ENCODE peak calls at places on chromosomes 13 and 19, in four cellular contexts. One of them, this sample, is unnamed.

GRCh38 chr13:105991622-105992254 is 543.7 kb downstream of the EFNB2 start:
- DNase-seq in sigmoid colon: no peak
- DNase-seq in HCT116: no peak
- DNase-seq in GM12891: no peak
- DNase-seq in this sample: no peak

GRCh38 chr19:42270346-42271044 is 1.4 kb downstream of the CIC start:
- DNase-seq in sigmoid colon: peak; percentile 92
- DNase-seq in HCT116: no peak
- DNase-seq in GM12891: no peak
- DNase-seq in this sample: peak; percentile 90

GRCh38 chr13:34941436-34941834 is 635 bp upstream of the NBEA start:
- DNase-seq in sigmoid colon: no peak
- DNase-seq in HCT116: no peak
- DNase-seq in GM12891: no peak
- DNase-seq in this sample: no peak

GRCh38 chr19:38385804-38386257 is 2.0 kb downstream of the GGN start:
- DNase-seq in sigmoid colon: no peak
- DNase-seq in HCT116: no peak
- DNase-seq in GM12891: peak; percentile 70
- DNase-seq in this sample: no peak

GRCh38 chr19:55585658-55586339 is 5.2 kb upstream of the ZNF579 start:
- DNase-seq in sigmoid colon: peak; percentile 89
- DNase-seq in HCT116: no peak
- DNase-seq in GM12891: no peak
- DNase-seq in this sample: peak; percentile 97

GRCh38 chr13:76293346-76293745 is 592.9 kb downstream of the KCTD12 start:
- DNase-seq in sigmoid colon: no peak
- DNase-seq in HCT116: no peak
- DNase-seq in GM12891: no peak
- DNase-seq in this sample: no peak

GRCh38 chr13:39406688-39407087 is 196.3 kb downstream of the LHFPL6 start:
- DNase-seq in sigmoid colon: no peak
- DNase-seq in HCT116: no peak
- DNase-seq in GM12891: peak; percentile 5
- DNase-seq in this sample: peak; percentile 12

GRCh38 chr19:57587529-57587928 is 3.6 kb downstream of the ZIK1 start:
- DNase-seq in sigmoid colon: no peak
- DNase-seq in HCT116: no peak
- DNase-seq in GM12891: no peak
- DNase-seq in this sample: peak; percentile 97

GRCh38 chr13:98509271-98510155 is 67.4 kb downstream of the STK24 start:
- DNase-seq in sigmoid colon: no peak
- DNase-seq in HCT116: peak; percentile 63
- DNase-seq in GM12891: no peak
- DNase-seq in this sample: peak; percentile 70

GRCh38 chr13:46577656-46578589 is 25.0 kb downstream of the LRCH1 start:
- DNase-seq in sigmoid colon: peak; percentile 66
- DNase-seq in HCT116: no peak
- DNase-seq in GM12891: no peak
- DNase-seq in this sample: no peak

GRCh38 chr19:39951686-39952085 is 17.3 kb upstream of the FCGBP start:
- DNase-seq in sigmoid colon: peak; percentile 24
- DNase-seq in HCT116: no peak
- DNase-seq in GM12891: no peak
- DNase-seq in this sample: peak; percentile 44

GRCh38 chr19:46603195-46603637 is 2.1 kb downstream of the CALM3 start:
- DNase-seq in sigmoid colon: no peak
- DNase-seq in HCT116: no peak
- DNase-seq in GM12891: no peak
- DNase-seq in this sample: no peak

GRCh38 chr13:49220035-49220855 is at the start of gene MLNR:
- DNase-seq in sigmoid colon: no peak
- DNase-seq in HCT116: no peak
- DNase-seq in GM12891: peak; percentile 55
- DNase-seq in this sample: no peak

GRCh38 chr19:46408611-46409039 is 4.7 kb downstream of the CCDC8 start:
- DNase-seq in sigmoid colon: peak; percentile 93
- DNase-seq in HCT116: no peak
- DNase-seq in GM12891: no peak
- DNase-seq in this sample: no peak

GRCh38 chr19:47663435-47663910 is 49.7 kb upstream of the EHD2 start:
- DNase-seq in sigmoid colon: no peak
- DNase-seq in HCT116: no peak
- DNase-seq in GM12891: no peak
- DNase-seq in this sample: peak; percentile 30

GRCh38 chr13:75694742-75695141 is 58.6 kb downstream of the LMO7 start:
- DNase-seq in sigmoid colon: no peak
- DNase-seq in HCT116: no peak
- DNase-seq in GM12891: no peak
- DNase-seq in this sample: no peak

GRCh38 chr13:113625965-113626661 is 31.9 kb downstream of the ATP4B start:
- DNase-seq in sigmoid colon: peak; percentile 32
- DNase-seq in HCT116: no peak
- DNase-seq in GM12891: no peak
- DNase-seq in this sample: no peak

GRCh38 chr13:105838231-105838630 is 697.2 kb downstream of the EFNB2 start:
- DNase-seq in sigmoid colon: no peak
- DNase-seq in HCT116: no peak
- DNase-seq in GM12891: no peak
- DNase-seq in this sample: no peak

GRCh38 chr13:43266953-43267615 is 243.7 kb downstream of the DNAJC15 start:
- DNase-seq in sigmoid colon: no peak
- DNase-seq in HCT116: no peak
- DNase-seq in GM12891: no peak
- DNase-seq in this sample: no peak

GRCh38 chr13:80824231-80824630 is 483.3 kb upstream of the SPRY2 start:
- DNase-seq in sigmoid colon: no peak
- DNase-seq in HCT116: no peak
- DNase-seq in GM12891: no peak
- DNase-seq in this sample: no peak

GRCh38 chr13:113589961-113590339 is 5.4 kb downstream of the TFDP1 start:
- DNase-seq in sigmoid colon: peak; percentile 41
- DNase-seq in HCT116: no peak
- DNase-seq in GM12891: no peak
- DNase-seq in this sample: no peak

GRCh38 chr13:45167611-45168554 is 33.0 kb downstream of the KCTD4 start:
- DNase-seq in sigmoid colon: no peak
- DNase-seq in HCT116: peak; percentile 85
- DNase-seq in GM12891: no peak
- DNase-seq in this sample: no peak

GRCh38 chr13:113106053-113106452 is 462 bp downstream of the F7 start:
- DNase-seq in sigmoid colon: no peak
- DNase-seq in HCT116: no peak
- DNase-seq in GM12891: no peak
- DNase-seq in this sample: no peak

GRCh38 chr13:48233886-48234488 is 981 bp downstream of the ITM2B start:
- DNase-seq in sigmoid colon: peak; percentile 65
- DNase-seq in HCT116: no peak
- DNase-seq in GM12891: no peak
- DNase-seq in this sample: no peak

GRCh38 chr13:25738342-25738771 is 313.5 kb downstream of the SHISA2 start:
- DNase-seq in sigmoid colon: no peak
- DNase-seq in HCT116: no peak
- DNase-seq in GM12891: no peak
- DNase-seq in this sample: no peak

GRCh38 chr13:51682691-51683090 is 98.4 kb downstream of the WDFY2 start:
- DNase-seq in sigmoid colon: no peak
- DNase-seq in HCT116: no peak
- DNase-seq in GM12891: no peak
- DNase-seq in this sample: no peak

GRCh38 chr19:3367572-3368440 is 1.4 kb downstream of the NFIC start:
- DNase-seq in sigmoid colon: no peak
- DNase-seq in HCT116: no peak
- DNase-seq in GM12891: no peak
- DNase-seq in this sample: no peak

GRCh38 chr19:3365447-3366103 is 808 bp upstream of the NFIC start:
- DNase-seq in sigmoid colon: peak; percentile 94
- DNase-seq in HCT116: peak; percentile 40
- DNase-seq in GM12891: no peak
- DNase-seq in this sample: peak; percentile 73

GRCh38 chr19:3366761-3367571 is 583 bp downstream of the NFIC start:
- DNase-seq in sigmoid colon: peak; percentile 86
- DNase-seq in HCT116: no peak
- DNase-seq in GM12891: no peak
- DNase-seq in this sample: no peak

GRCh38 chr19:3365093-3365446 is 1.3 kb upstream of the NFIC start:
- DNase-seq in sigmoid colon: no peak
- DNase-seq in HCT116: no peak
- DNase-seq in GM12891: no peak
- DNase-seq in this sample: no peak

DNA sequence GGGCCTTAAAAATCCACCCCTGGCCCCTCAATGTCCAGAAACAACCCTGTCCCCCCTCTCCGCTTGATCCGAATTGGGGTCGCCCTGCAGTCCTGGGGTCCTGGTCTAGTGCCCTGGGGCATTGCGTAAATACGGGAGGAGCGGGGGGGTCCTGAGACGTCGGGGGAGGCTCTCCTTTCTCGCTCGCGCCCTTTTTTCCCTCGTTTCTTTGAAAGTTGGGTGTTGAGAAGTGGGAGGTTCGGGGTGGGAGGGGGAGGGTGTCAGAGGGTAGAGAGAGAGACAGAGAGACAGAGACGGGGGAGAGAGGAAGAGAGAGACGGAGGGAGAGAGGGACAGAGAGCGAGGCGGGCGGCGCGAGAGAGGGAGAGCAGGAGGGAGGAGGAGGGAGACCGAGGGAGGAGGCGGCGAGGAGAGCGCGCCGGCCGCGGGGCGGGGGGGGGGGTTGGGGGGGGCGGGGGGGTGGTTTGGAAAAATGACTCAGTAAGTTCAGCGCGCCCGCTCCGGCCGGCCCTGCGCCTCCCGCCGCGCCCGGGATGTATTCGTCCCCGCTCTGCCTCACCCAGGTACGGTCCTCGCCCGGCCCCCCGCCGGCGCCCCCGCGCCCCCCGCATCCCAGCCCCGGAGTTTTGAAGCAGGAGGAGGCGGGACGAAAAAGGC is at the start of gene NFIC:
- DNase-seq in sigmoid colon: peak; percentile 94
- DNase-seq in HCT116: peak; percentile 51
- DNase-seq in GM12891: no peak
- DNase-seq in this sample: peak; percentile 84
- TF ChIP-seq POLR2A in sigmoid colon: peak; percentile 12
- TF ChIP-seq POLR2A in HCT116: no peak
- TF ChIP-seq POLR2A in GM12891: no peak
- TF ChIP-seq POLR2A in this sample: peak; percentile 24

DNA sequence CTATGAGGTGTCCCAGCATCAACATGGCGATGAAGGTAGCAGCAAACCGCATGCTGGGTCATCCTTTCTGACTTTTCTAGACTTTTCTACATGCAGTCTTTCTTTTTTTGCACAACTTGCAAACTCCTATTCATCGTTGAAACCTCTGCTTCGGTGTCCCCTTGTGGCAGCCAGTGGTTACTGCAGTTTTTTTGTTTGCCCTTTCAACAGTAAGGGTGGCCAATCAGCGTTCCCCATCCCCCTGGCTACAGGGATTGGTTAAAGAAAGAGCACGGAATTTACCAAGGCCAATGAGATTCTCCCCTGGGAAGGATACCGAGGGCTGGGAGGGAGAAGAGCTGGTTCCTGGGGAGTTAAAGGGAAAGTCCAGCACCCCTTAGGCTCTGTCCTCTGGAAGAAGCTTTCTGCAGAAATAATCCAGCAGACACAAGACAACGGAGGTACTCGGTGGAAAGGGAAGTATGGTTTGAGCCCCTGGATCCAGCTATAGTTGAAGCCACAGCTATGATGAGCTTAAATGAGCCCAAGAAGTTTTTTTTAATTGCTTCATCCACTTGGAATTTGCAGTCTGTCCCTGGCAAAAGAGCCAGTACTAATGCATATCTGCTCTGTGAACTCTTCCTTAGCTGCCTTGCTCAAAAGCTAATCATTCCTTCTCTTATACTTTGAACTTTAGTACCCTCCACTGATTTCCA is 5.6 kb upstream of the LSM4 start:
- DNase-seq in sigmoid colon: peak; percentile 98
- DNase-seq in HCT116: peak; percentile 94
- DNase-seq in GM12891: peak; percentile 86
- DNase-seq in this sample: peak; percentile 97
- TF ChIP-seq POLR2A in sigmoid colon: no peak
- TF ChIP-seq POLR2A in HCT116: peak; percentile 72
- TF ChIP-seq POLR2A in GM12891: no peak
- TF ChIP-seq POLR2A in this sample: peak; percentile 24

DNA sequence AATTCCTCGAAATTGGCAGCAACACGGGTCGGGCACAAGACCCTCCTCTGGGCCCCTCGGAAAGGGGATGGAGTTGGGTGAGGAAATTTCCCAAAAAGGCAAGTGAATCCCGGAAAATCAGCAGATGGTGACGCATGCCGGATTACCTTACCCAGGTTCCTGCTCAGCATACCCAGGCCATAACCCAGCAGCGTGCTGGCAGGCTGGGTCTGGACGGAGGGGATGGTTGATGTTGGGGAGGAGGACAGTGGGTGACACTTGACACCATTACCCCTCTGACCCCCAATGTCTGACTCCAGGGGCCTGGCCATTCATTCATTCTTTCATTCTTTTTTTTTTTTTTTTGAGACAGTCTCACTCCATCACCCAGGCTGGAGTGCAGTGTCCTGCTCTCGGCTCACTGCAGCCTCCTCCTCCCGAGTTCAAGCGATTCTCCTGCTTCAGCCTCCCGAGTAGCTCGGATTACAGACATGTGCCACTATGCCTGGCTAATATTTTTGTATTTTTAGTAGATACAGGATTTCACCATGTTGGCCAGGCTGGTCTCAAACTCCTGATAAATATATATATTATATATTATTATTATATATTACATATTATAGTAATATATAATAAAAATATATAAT is 794 bp downstream of the PVR start:
- DNase-seq in sigmoid colon: peak; percentile 68
- DNase-seq in HCT116: no peak
- DNase-seq in GM12891: peak; percentile 35
- DNase-seq in this sample: peak; percentile 60
- TF ChIP-seq POLR2A in sigmoid colon: no peak
- TF ChIP-seq POLR2A in HCT116: no peak
- TF ChIP-seq POLR2A in GM12891: no peak
- TF ChIP-seq POLR2A in this sample: no peak

GRCh38 chr19:5217171-5217570 is 123.4 kb downstream of the PTPRS start:
- DNase-seq in sigmoid colon: no peak
- DNase-seq in HCT116: no peak
- DNase-seq in GM12891: no peak
- DNase-seq in this sample: no peak
- TF ChIP-seq POLR2A in sigmoid colon: no peak
- TF ChIP-seq POLR2A in HCT116: no peak
- TF ChIP-seq POLR2A in GM12891: no peak
- TF ChIP-seq POLR2A in this sample: no peak

GRCh38 chr19:43526884-43527859 is at the start of gene ETHE1:
- DNase-seq in sigmoid colon: peak; percentile 93
- DNase-seq in HCT116: no peak
- DNase-seq in GM12891: peak; percentile 76
- DNase-seq in this sample: peak; percentile 88
- TF ChIP-seq POLR2A in sigmoid colon: peak; percentile 67
- TF ChIP-seq POLR2A in HCT116: peak; percentile 66
- TF ChIP-seq POLR2A in GM12891: peak; percentile 73
- TF ChIP-seq POLR2A in this sample: peak; percentile 96

This sample was measured in H54.